ENCODE peak calls at places on chromosomes 2 and 18, in four cellular contexts. One of them, this sample, is unnamed. For H3K4me1, the result is how much of the 10 kb centered on the place peaks cover.

GRCh38 chr2:168231609-168232241 is 15.7 kb downstream of the STK39 start:
- DNase-seq in neural progenitor cell: no peak
- DNase-seq in HCT116: no peak
- DNase-seq in MM.1S: no peak
- DNase-seq in this sample: no peak

GRCh38 chr2:108612153-108612513 is 77.9 kb downstream of the LIMS1 start:
- DNase-seq in neural progenitor cell: no peak
- DNase-seq in HCT116: no peak
- DNase-seq in MM.1S: peak
- DNase-seq in this sample: no peak

GRCh38 chr2:188079176-188079575 is 212.5 kb upstream of the GULP1 start:
- DNase-seq in neural progenitor cell: no peak
- DNase-seq in HCT116: no peak
- DNase-seq in MM.1S: no peak
- DNase-seq in this sample: no peak

GRCh38 chr18:74040459-74041332 is 106.9 kb downstream of the FBXO15 start:
- DNase-seq in neural progenitor cell: peak
- DNase-seq in HCT116: peak
- DNase-seq in MM.1S: peak
- DNase-seq in this sample: peak

GRCh38 chr2:54871457-54872103 is 148.1 kb downstream of the EML6 start:
- DNase-seq in neural progenitor cell: no peak
- DNase-seq in HCT116: no peak
- DNase-seq in MM.1S: no peak
- DNase-seq in this sample: no peak

GRCh38 chr18:5868218-5868904 is 27.0 kb downstream of the TMEM200C start:
- DNase-seq in neural progenitor cell: peak
- DNase-seq in HCT116: no peak
- DNase-seq in MM.1S: peak
- DNase-seq in this sample: peak

GRCh38 chr2:158184001-158184400 is 82.3 kb downstream of the UPP2 start:
- DNase-seq in neural progenitor cell: no peak
- DNase-seq in HCT116: no peak
- DNase-seq in MM.1S: no peak
- DNase-seq in this sample: no peak

GRCh38 chr18:24878289-24878688 is 417.9 kb downstream of the HRH4 start:
- DNase-seq in neural progenitor cell: peak
- DNase-seq in HCT116: no peak
- DNase-seq in MM.1S: peak
- DNase-seq in this sample: no peak

GRCh38 chr2:150570712-150571111 is 83.2 kb upstream of the RND3 start:
- DNase-seq in neural progenitor cell: no peak
- DNase-seq in HCT116: no peak
- DNase-seq in MM.1S: no peak
- DNase-seq in this sample: no peak

GRCh38 chr2:177679611-177680530 is 287.3 kb downstream of the AGPS start:
- DNase-seq in neural progenitor cell: no peak
- DNase-seq in HCT116: no peak
- DNase-seq in MM.1S: no peak
- DNase-seq in this sample: no peak

GRCh38 chr18:12430137-12430990 is 22.6 kb downstream of the PRELID3A start:
- DNase-seq in neural progenitor cell: no peak
- DNase-seq in HCT116: no peak
- DNase-seq in MM.1S: no peak
- DNase-seq in this sample: no peak
- H3K4me1 ChIP-seq in neural progenitor cell: under half
- H3K4me1 ChIP-seq in HCT116: under half
- H3K4me1 ChIP-seq in MM.1S: under half
- H3K4me1 ChIP-seq in this sample: under half

GRCh38 chr2:215363461-215364156 is 51.8 kb downstream of the ATIC start:
- DNase-seq in neural progenitor cell: no peak
- DNase-seq in HCT116: no peak
- DNase-seq in MM.1S: no peak
- DNase-seq in this sample: no peak
- TF ChIP-seq EZH2 in neural progenitor cell: no peak
- TF ChIP-seq EZH2 in HCT116: no peak
- TF ChIP-seq EZH2 in MM.1S: no peak
- TF ChIP-seq EZH2 in this sample: no peak

DNA sequence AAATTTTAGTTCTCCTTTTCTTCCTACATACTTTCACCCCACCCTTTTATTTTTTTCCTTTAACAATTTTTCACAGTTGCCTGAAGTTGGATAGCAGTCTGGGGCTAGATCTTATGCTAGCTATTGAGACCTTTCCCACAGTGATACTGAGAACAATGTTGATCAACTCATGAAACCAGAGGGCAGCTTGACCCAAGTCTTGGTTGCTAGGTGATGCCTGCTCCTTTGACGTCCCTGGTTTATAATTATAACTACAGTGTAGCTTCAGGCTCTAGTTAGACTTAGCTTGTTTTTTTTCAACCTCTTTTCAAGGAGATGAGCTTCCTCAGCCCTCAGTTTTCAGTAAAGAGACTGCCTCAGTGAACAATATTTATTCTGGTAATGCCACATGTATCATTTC is 648.5 kb downstream of the IRS1 start:
- DNase-seq in neural progenitor cell: no peak
- DNase-seq in HCT116: no peak
- DNase-seq in MM.1S: peak
- DNase-seq in this sample: no peak
- H2AFZ ChIP-seq in neural progenitor cell: peak
- H2AFZ ChIP-seq in HCT116: no peak
- H2AFZ ChIP-seq in MM.1S: no peak
- H2AFZ ChIP-seq in this sample: no peak

DNA sequence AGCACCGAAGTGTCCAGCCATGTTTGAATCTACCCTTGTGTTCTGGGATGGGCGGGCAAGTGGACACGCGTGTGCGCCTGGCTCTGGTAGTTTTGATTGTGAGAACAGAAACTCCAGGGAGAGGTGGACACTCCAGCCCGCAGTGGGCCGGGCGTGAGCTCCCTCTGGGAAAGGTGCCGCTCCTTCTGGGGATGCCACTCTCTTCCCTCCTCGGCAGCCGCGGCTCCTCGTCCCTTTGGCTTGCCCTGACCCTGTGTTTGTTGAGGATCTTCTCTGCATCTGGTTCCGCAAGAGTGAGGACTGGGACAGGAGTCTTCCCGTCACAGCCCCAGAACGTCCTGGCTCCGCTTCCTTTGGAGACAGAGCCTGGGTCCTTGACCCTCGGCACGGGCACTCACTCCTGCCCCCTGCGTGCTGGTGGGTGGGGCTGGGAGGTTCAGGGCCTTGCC is 1.3 kb downstream of the CTDP1 start:
- DNase-seq in neural progenitor cell: no peak
- DNase-seq in HCT116: no peak
- DNase-seq in MM.1S: no peak
- DNase-seq in this sample: no peak
- H3K4me1 ChIP-seq in neural progenitor cell: under half
- H3K4me1 ChIP-seq in HCT116: under half
- H3K4me1 ChIP-seq in MM.1S: under half
- H3K4me1 ChIP-seq in this sample: half or more

GRCh38 chr2:41621095-41621494 is 426.7 kb upstream of the PKDCC start:
- DNase-seq in neural progenitor cell: no peak
- DNase-seq in HCT116: no peak
- DNase-seq in MM.1S: no peak
- DNase-seq in this sample: no peak

GRCh38 chr2:41621578-41621977 is 426.2 kb upstream of the PKDCC start:
- DNase-seq in neural progenitor cell: no peak
- DNase-seq in HCT116: no peak
- DNase-seq in MM.1S: no peak
- DNase-seq in this sample: no peak

GRCh38 chr2:41618754-41619153 is 429.1 kb upstream of the PKDCC start:
- DNase-seq in neural progenitor cell: no peak
- DNase-seq in HCT116: no peak
- DNase-seq in MM.1S: no peak
- DNase-seq in this sample: no peak
- TF ChIP-seq EZH2 in neural progenitor cell: no peak
- TF ChIP-seq EZH2 in HCT116: no peak
- TF ChIP-seq EZH2 in MM.1S: no peak
- TF ChIP-seq EZH2 in this sample: no peak

DNA sequence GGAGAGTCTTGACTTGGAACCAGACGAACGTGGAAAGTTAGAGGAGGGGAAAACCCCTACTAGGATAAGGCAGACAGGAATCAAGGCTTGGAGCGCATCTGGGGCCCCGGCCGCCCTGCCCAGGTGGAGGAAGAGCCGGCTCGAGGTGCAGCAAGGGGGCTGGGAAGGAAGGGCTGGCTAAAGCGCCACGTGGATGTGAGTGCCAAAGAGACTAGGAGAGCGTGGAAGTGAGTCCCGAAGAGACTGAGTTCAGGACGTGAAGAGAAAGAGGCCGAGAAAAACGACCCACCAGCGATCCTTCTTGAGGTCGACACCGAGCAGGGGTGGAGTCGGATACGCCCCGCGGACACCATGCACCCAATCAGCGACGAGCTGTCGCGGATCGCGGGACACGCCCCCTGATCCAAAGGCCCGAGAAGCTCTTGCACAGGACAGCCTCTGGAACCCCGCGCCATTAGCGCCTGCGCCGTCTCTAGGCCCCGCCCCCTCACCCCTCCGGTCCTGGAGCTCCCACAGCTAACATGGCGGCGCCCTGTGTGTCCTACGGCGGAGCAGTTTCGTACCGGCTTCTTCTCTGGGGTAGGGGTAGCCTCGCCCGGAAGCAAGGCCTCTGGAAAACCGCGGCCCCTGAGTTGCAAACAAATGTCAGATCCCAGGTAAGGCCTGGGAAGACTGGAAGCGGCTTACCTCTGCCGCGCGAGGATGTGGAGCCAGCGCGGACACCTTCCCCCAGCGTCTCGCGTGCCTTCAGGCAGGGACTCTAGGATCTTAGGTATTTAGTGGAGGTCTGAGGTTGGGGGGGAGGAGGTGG is at the start of gene MRPS9:
- DNase-seq in neural progenitor cell: peak
- DNase-seq in HCT116: peak
- DNase-seq in MM.1S: peak
- DNase-seq in this sample: peak
- H2AFZ ChIP-seq in neural progenitor cell: peak
- H2AFZ ChIP-seq in HCT116: peak
- H2AFZ ChIP-seq in MM.1S: peak
- H2AFZ ChIP-seq in this sample: peak

DNA sequence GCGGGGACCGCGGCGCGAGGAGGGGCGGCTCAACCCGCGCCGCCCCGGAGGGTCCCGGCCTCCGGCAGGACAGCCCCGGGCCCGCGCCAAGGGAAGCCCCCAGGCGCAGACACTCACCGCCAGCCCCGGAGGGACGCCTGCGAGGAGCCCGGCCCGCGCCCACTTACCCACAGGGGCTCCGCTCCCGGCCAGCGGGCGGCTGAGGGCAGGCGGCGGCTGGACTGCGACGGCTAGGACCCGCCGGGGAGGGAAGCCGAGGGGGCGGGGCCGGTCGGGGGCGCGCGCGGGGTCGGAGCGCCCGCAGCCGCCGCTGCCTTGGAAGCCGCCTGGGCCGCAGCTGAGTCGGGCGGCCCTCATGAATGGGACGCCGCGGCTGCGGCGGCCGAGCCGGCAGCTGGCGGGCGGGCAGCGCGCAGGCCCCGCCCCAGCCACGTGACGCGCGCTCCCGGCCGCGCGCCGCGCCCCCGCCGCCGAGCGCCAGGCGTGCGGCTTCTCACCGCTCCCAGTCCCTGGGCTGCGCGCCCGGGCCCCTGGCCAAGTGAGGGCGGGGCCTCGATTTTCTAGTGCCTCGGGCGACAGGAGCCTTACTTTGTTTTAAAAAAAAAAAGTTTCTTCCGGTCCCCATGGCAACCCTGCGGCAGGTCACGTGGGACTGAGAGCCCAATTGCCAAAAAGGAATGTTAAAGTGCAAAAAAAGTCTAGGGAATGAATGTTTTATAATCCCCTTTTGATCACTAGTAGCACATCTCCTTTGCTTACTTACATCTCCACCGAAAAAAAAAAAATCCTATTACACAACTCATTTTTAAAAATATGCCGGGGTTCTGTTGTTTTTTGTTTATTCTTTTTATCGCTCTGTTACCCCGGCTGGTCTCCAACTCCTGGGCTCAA is at the start of gene LPIN2:
- DNase-seq in neural progenitor cell: peak
- DNase-seq in HCT116: peak
- DNase-seq in MM.1S: peak
- DNase-seq in this sample: peak
- H3K4me1 ChIP-seq in neural progenitor cell: under half
- H3K4me1 ChIP-seq in HCT116: under half
- H3K4me1 ChIP-seq in MM.1S: under half
- H3K4me1 ChIP-seq in this sample: under half

GRCh38 chr2:231926761-231927565 is 767 bp upstream of the NPPC start:
- DNase-seq in neural progenitor cell: peak
- DNase-seq in HCT116: no peak
- DNase-seq in MM.1S: peak
- DNase-seq in this sample: no peak
- TF ChIP-seq EZH2 in neural progenitor cell: peak
- TF ChIP-seq EZH2 in HCT116: no peak
- TF ChIP-seq EZH2 in MM.1S: no peak
- TF ChIP-seq EZH2 in this sample: no peak

DNA sequence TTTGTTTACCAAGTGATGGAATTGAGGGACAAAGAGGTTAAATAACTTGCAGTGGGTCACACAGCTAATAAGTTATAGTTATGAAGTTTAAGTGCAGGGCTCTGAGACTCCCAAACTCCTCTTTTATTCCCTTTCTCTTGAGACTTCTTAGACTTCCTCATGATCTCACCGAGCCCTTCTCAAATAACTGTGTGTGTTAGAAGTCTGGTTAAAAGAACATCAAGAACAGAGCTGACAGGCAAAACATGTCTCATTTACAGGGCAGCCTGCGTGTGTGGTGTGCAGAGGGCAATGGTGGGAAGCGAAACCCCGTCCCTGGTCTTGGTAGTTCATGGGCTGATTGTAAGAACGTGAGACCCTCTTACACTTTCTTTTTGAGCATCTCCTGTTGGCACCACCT is 368.0 kb downstream of the SLC4A3 start:
- DNase-seq in neural progenitor cell: no peak
- DNase-seq in HCT116: no peak
- DNase-seq in MM.1S: no peak
- DNase-seq in this sample: no peak
- H2AFZ ChIP-seq in neural progenitor cell: no peak
- H2AFZ ChIP-seq in HCT116: no peak
- H2AFZ ChIP-seq in MM.1S: no peak
- H2AFZ ChIP-seq in this sample: no peak